ENCODE peak calls at places on chromosomes 4 and X, in nine cellular contexts. D, G, P, H, A, N, Y, V and X are unnamed samples.

GRCh38 chr4:19947349-19947748 is 304.4 kb upstream of the SLIT2 start:
- DNase-seq in D (no peak), G (no peak), P (no peak), H (peak; percentile 63), A (no peak), N (no peak), Y (no peak), V (no peak), X (no peak)

GRCh38 chrX:34350552-34350951 is 218.4 kb upstream of the FAM47A start:
- DNase-seq in D (no peak), G (no peak), P (no peak), H (no peak), A (no peak), N (no peak), Y (no peak), V (no peak), X (no peak)

GRCh38 chr4:124414641-124415040 is 297.9 kb downstream of the ANKRD50 start:
- DNase-seq in D (no peak), G (no peak), P (no peak), H (no peak), A (no peak), N (no peak), Y (no peak), V (no peak), X (no peak)

GRCh38 chr4:22428441-22428840 is 87.4 kb downstream of the ADGRA3 start:
- DNase-seq in D (no peak), G (no peak), P (no peak), H (no peak), A (no peak), N (no peak), Y (no peak), V (no peak), X (no peak)

GRCh38 chr4:148152868-148153630 is 289.2 kb downstream of the NR3C2 start:
- DNase-seq in D (no peak), G (no peak), P (no peak), H (no peak), A (no peak), N (no peak), Y (no peak), V (no peak), X (peak; percentile 8)

GRCh38 chr4:147582386-147583077 is 34.7 kb upstream of the TMEM184C start:
- DNase-seq in D (no peak), G (no peak), P (no peak), H (peak; percentile 23), A (no peak), N (no peak), Y (no peak), V (no peak), X (no peak)

GRCh38 chr4:104591505-104591904 is 96.8 kb upstream of the CXXC4 start:
- DNase-seq in D (no peak), G (peak; percentile 19), P (no peak), H (no peak), A (peak; percentile 77), N (no peak), Y (no peak), V (peak; percentile 1), X (no peak)

GRCh38 chr4:22877653-22878052 is 184.9 kb downstream of the GBA3 start:
- DNase-seq in D (no peak), G (no peak), P (no peak), H (no peak), A (no peak), N (no peak), Y (no peak), V (no peak), X (no peak)

GRCh38 chrX:49075347-49075746 is 1.5 kb upstream of the PRAF2 start:
- DNase-seq in D (no peak), G (no peak), P (no peak), H (no peak), A (no peak), N (no peak), Y (no peak), V (no peak), X (no peak)

GRCh38 chrX:13028871-13029336 is 15.5 kb downstream of the FAM9C start:
- DNase-seq in D (no peak), G (no peak), P (no peak), H (peak; percentile 55), A (no peak), N (no peak), Y (no peak), V (no peak), X (no peak)

GRCh38 chr4:4659871-4660651 is 118.2 kb upstream of the STX18 start:
- DNase-seq in D (no peak), G (no peak), P (no peak), H (peak; percentile 78), A (no peak), N (peak; percentile 79), Y (no peak), V (no peak), X (peak; percentile 93)

GRCh38 chr4:83113429-83113786 is 1.1 kb downstream of the PLAC8 start:
- DNase-seq in D (no peak), G (no peak), P (no peak), H (peak; percentile 23), A (no peak), N (no peak), Y (no peak), V (no peak), X (no peak)

GRCh38 chr4:183395395-183395794 is 49.0 kb upstream of the CDKN2AIP start:
- DNase-seq in D (no peak), G (no peak), P (no peak), H (no peak), A (no peak), N (no peak), Y (no peak), V (no peak), X (no peak)

GRCh38 chrX:10008483-10009056 is 41.4 kb downstream of the CLDN34 start:
- DNase-seq in D (no peak), G (no peak), P (no peak), H (no peak), A (no peak), N (no peak), Y (no peak), V (no peak), X (no peak)

GRCh38 chr4:164412246-164412645 is 341.7 kb upstream of the SMIM31 start:
- DNase-seq in D (no peak), G (no peak), P (no peak), H (no peak), A (no peak), N (no peak), Y (no peak), V (no peak), X (no peak)

GRCh38 chrX:119661486-119661885 is 31.5 kb downstream of the SEPTIN6 start:
- DNase-seq in D (no peak), G (no peak), P (no peak), H (no peak), A (no peak), N (no peak), Y (no peak), V (no peak), X (no peak)

GRCh38 chr4:23717528-23718248 is 172.2 kb downstream of the PPARGC1A start:
- DNase-seq in D (no peak), G (no peak), P (no peak), H (peak; percentile 29), A (no peak), N (peak; percentile 30), Y (no peak), V (no peak), X (peak; percentile 47)

GRCh38 chr4:83558693-83559092 is 22.8 kb downstream of the GPAT3 start:
- DNase-seq in D (no peak), G (no peak), P (no peak), H (peak; percentile 78), A (no peak), N (peak; percentile 12), Y (no peak), V (no peak), X (no peak)

GRCh38 chr4:105644270-105644669 is 64.2 kb downstream of the INTS12 start:
- DNase-seq in D (no peak), G (no peak), P (no peak), H (peak; percentile 61), A (no peak), N (no peak), Y (no peak), V (no peak), X (peak; percentile 31)

GRCh38 chr4:123299212-123299651 is 97.4 kb upstream of the SPRY1 start:
- DNase-seq in D (no peak), G (no peak), P (no peak), H (peak; percentile 13), A (no peak), N (no peak), Y (no peak), V (no peak), X (peak; percentile 22)

GRCh38 chr4:139887962-139888735 is 222.5 kb downstream of the MGST2 start:
- DNase-seq in D (no peak), G (no peak), P (no peak), H (peak; percentile 89), A (no peak), N (no peak), Y (no peak), V (no peak), X (no peak)

GRCh38 chrX:38232287-38232686 is 11.6 kb upstream of the SRPX start:
- DNase-seq in D (no peak), G (no peak), P (no peak), H (peak; percentile 23), A (no peak), N (no peak), Y (no peak), V (no peak), X (no peak)

GRCh38 chrX:36974896-36975295 is 33.3 kb upstream of the FAM47C start:
- DNase-seq in D (no peak), G (no peak), P (no peak), H (no peak), A (no peak), N (no peak), Y (no peak), V (no peak), X (no peak)

GRCh38 chr4:106996490-106996889 is 39.6 kb downstream of the DKK2 start:
- DNase-seq in D (no peak), G (no peak), P (no peak), H (no peak), A (no peak), N (no peak), Y (no peak), V (no peak), X (no peak)

GRCh38 chrX:81280148-81280547 is 78.2 kb downstream of the SH3BGRL start:
- DNase-seq in D (no peak), G (no peak), P (no peak), H (no peak), A (no peak), N (no peak), Y (no peak), V (no peak), X (no peak)

GRCh38 chr4:57073559-57073958 is 36.6 kb downstream of the IGFBP7 start:
- DNase-seq in D (no peak), G (no peak), P (no peak), H (no peak), A (no peak), N (no peak), Y (no peak), V (no peak), X (no peak)

GRCh38 chr4:85489273-85489672 is 14.3 kb downstream of the ARHGAP24 start:
- DNase-seq in D (no peak), G (no peak), P (no peak), H (peak; percentile 25), A (no peak), N (no peak), Y (no peak), V (no peak), X (no peak)

GRCh38 chr4:2059034-2059725 is at the start of gene NAT8L:
- DNase-seq in D (peak; percentile 74), G (peak; percentile 37), P (peak; percentile 30), H (no peak), A (peak; percentile 38), N (peak; percentile 60), Y (no peak), V (peak; percentile 35), X (no peak)

GRCh38 chrX:154082396-154083133 is 15.0 kb downstream of the MECP2 start:
- DNase-seq in D (no peak), G (no peak), P (no peak), H (peak; percentile 51), A (no peak), N (no peak), Y (no peak), V (no peak), X (no peak)